ENCODE peak calls at places on chromosomes 7 and 10, in ten cellular contexts. C, A, U, P, Q, D, S, O, Y and I are unnamed samples.

GRCh38 chr10:63553031-63553430 is 31.8 kb downstream of the REEP3 start:
- DNase-seq in Q (no peak), D (no peak), U (no peak), S (no peak), O (no peak), Y (no peak), P (no peak), C (no peak), A (peak), I (no peak)

GRCh38 chr10:43753397-43754061 is 104.8 kb upstream of the ZNF32 start:
- DNase-seq in D (no peak), S (no peak), Q (no peak), Y (no peak), U (no peak), O (no peak), P (no peak), A (no peak), C (no peak), I (no peak)

GRCh38 chr7:98458090-98458875 is 57.4 kb upstream of the BAIAP2L1 start:
- DNase-seq in A (no peak), Y (no peak), C (no peak), D (no peak), Q (no peak), U (no peak), P (no peak), O (no peak), S (no peak), I (no peak)

GRCh38 chr7:82729172-82730030 is 285.8 kb upstream of the CACNA2D1 start:
- DNase-seq in O (no peak), U (no peak), D (no peak), Q (no peak), S (no peak), Y (no peak), C (no peak), A (peak), P (no peak), I (no peak)

GRCh38 chr10:10605551-10606081 is 412.1 kb upstream of the CELF2 start:
- DNase-seq in C (no peak), U (no peak), S (no peak), P (peak), Q (no peak), A (peak), Y (no peak), D (no peak), O (no peak), I (no peak)

GRCh38 chr10:112663181-112663879 is 216.3 kb downstream of the VTI1A start:
- DNase-seq in Q (no peak), P (no peak), D (no peak), S (no peak), Y (no peak), O (no peak), U (no peak), A (peak), C (no peak), I (no peak)

GRCh38 chr7:149610441-149611011 is 112.9 kb upstream of the ZNF746 start:
- DNase-seq in A (no peak), O (no peak), C (no peak), S (no peak), U (no peak), Q (no peak), D (no peak), P (no peak), Y (no peak), I (no peak)

GRCh38 chr10:31133628-31134302 is 102.1 kb upstream of the ZNF438 start:
- DNase-seq in A (peak), P (peak), S (peak), Y (peak), D (peak), O (peak), Q (peak), U (peak), C (peak), I (peak)

GRCh38 chr7:43033369-43033768 is 79.1 kb upstream of the HECW1 start:
- DNase-seq in U (no peak), C (no peak), D (no peak), Q (no peak), A (no peak), O (no peak), Y (no peak), P (no peak), S (no peak), I (no peak)

GRCh38 chr10:77715081-77715480 is 77.5 kb upstream of the KCNMA1 start:
- DNase-seq in U (no peak), A (no peak), S (no peak), Y (no peak), O (no peak), C (no peak), Q (no peak), P (no peak), D (no peak), I (no peak)

GRCh38 chr7:127831312-127832212 is 179.6 kb downstream of the SND1 start:
- DNase-seq in Q (no peak), P (no peak), Y (no peak), S (no peak), O (no peak), D (no peak), U (no peak), C (no peak), A (no peak), I (no peak)

GRCh38 chr10:121157998-121158397 is 306.8 kb downstream of the WDR11 start:
- DNase-seq in D (peak), U (peak), C (no peak), A (no peak), P (peak), Q (no peak), O (no peak), Y (no peak), S (no peak), I (no peak)

GRCh38 chr7:603152-603941 is 83.7 kb upstream of the PDGFA start:
- DNase-seq in D (peak), U (no peak), P (no peak), A (no peak), S (no peak), Y (peak), O (no peak), C (no peak), Q (no peak), I (no peak)

GRCh38 chr7:105838273-105839141 is 37.9 kb downstream of the ATXN7L1 start:
- DNase-seq in O (peak), D (peak), C (no peak), A (no peak), Y (no peak), S (no peak), P (no peak), Q (no peak), U (peak), I (peak)

GRCh38 chr10:23437987-23438546 is 808 bp upstream of the OTUD1 start:
- DNase-seq in P (no peak), Y (no peak), C (no peak), Q (no peak), S (no peak), U (no peak), D (peak), A (no peak), O (no peak), I (no peak)

GRCh38 chr7:1329966-1330915 is 97.6 kb downstream of the UNCX start:
- DNase-seq in Y (no peak), S (no peak), U (peak), A (no peak), C (no peak), Q (no peak), O (no peak), D (no peak), P (no peak), I (no peak)

GRCh38 chr7:78134256-78134655 is 335.7 kb downstream of the PHTF2 start:
- DNase-seq in Q (no peak), O (no peak), Y (no peak), P (no peak), S (no peak), D (no peak), C (no peak), A (peak), U (no peak), I (no peak)

GRCh38 chr7:128398016-128398840 is 11.6 kb downstream of the IMPDH1 start:
- DNase-seq in Y (peak), P (peak), O (peak), S (peak), U (no peak), D (peak), Q (no peak), C (peak), A (peak), I (no peak)

GRCh38 chr7:116232920-116233319 is 22.6 kb downstream of the TES start:
- DNase-seq in A (no peak), Y (no peak), P (no peak), O (no peak), C (no peak), Q (no peak), U (no peak), D (no peak), S (no peak), I (no peak)

GRCh38 chr10:25820496-25821415 is 113.3 kb upstream of the MYO3A start:
- DNase-seq in A (peak), U (no peak), O (no peak), Q (no peak), C (no peak), D (no peak), Y (no peak), S (no peak), P (no peak), I (no peak)

GRCh38 chr7:131653418-131654248 is 97.2 kb upstream of the PODXL start:
- DNase-seq in O (no peak), Y (peak), Q (no peak), S (no peak), P (no peak), C (no peak), U (no peak), D (no peak), A (peak), I (no peak)

GRCh38 chr10:91208645-91209044 is 11.8 kb upstream of the PCGF5 start:
- DNase-seq in Y (no peak), S (no peak), Q (no peak), O (no peak), C (no peak), D (no peak), P (no peak), U (no peak), A (no peak), I (no peak)

GRCh38 chr7:11341285-11341944 is 367.7 kb downstream of the PHF14 start:
- DNase-seq in U (no peak), Q (no peak), D (no peak), Y (no peak), A (peak), C (no peak), O (no peak), S (no peak), P (no peak), I (no peak)

GRCh38 chr10:70672993-70673928 is 955 bp downstream of the ADAMTS14 start:
- DNase-seq in U (no peak), P (no peak), O (peak), Q (no peak), Y (no peak), C (no peak), A (peak), D (no peak), S (no peak), I (no peak)

GRCh38 chr7:69431626-69432025 is 166.6 kb upstream of the AUTS2 start:
- DNase-seq in P (no peak), O (no peak), Q (no peak), D (no peak), U (no peak), S (no peak), A (no peak), Y (no peak), C (no peak), I (no peak)

GRCh38 chr7:26397786-26398435 is 106.2 kb downstream of the SNX10 start:
- DNase-seq in Y (peak), O (peak), C (no peak), D (no peak), P (peak), S (no peak), A (peak), Q (peak), U (no peak), I (peak)

GRCh38 chr7:53383131-53383530 is 347.7 kb downstream of the POM121L12 start:
- DNase-seq in C (no peak), D (no peak), S (no peak), P (no peak), Q (no peak), U (no peak), A (no peak), O (no peak), Y (no peak), I (no peak)

GRCh38 chr10:51667992-51668689 is 31.3 kb downstream of the CSTF2T start:
- DNase-seq in O (no peak), A (peak), S (no peak), P (no peak), Y (no peak), U (no peak), Q (no peak), D (no peak), C (no peak), I (no peak)

GRCh38 chr10:3482200-3482993 is 302.6 kb downstream of the KLF6 start:
- DNase-seq in O (no peak), U (no peak), Y (no peak), Q (no peak), S (no peak), D (no peak), C (no peak), A (peak), P (peak), I (peak)